ENCODE peak calls at places on chromosomes 5 and 9, in four cellular contexts. X is non-pigmented ciliary epithelial cell, J is left cardiac atrium, P is HT1080. V is an unnamed sample.

GRCh38 chr5:134149571-134150303 is 27.0 kb downstream of the SKP1 start:
- DNase-seq in J (no peak), X (no peak), P (peak), V (no peak)

GRCh38 chr9:93127395-93127911 is 6.6 kb downstream of the NINJ1 start:
- DNase-seq in X (no peak), J (peak), P (no peak), V (peak)

GRCh38 chr5:124402144-124402581 is 344.3 kb downstream of the ZNF608 start:
- DNase-seq in J (peak), P (no peak), X (no peak), V (peak)

GRCh38 chr5:141338538-141339306 is at the start of gene PCDHGA2:
- DNase-seq in X (no peak), J (peak), P (peak), V (peak)

GRCh38 chr5:79503794-79504495 is 10.0 kb downstream of the HOMER1 start:
- DNase-seq in P (no peak), X (no peak), J (no peak), V (peak)

GRCh38 chr5:151678146-151678545 is 8.6 kb downstream of the SPARC start:
- DNase-seq in J (no peak), P (no peak), X (no peak), V (peak)

GRCh38 chr9:127947841-127948710 is 10.4 kb upstream of the DPM2 start:
- DNase-seq in J (no peak), P (no peak), X (no peak), V (no peak)

GRCh38 chr5:146633273-146633672 is 117.3 kb upstream of the GPR151 start:
- DNase-seq in J (no peak), P (no peak), X (no peak), V (no peak)

GRCh38 chr9:6889868-6890267 is 132.1 kb downstream of the KDM4C start:
- DNase-seq in P (no peak), X (no peak), J (no peak), V (no peak)

GRCh38 chr9:121662896-121663580 is 11.6 kb downstream of the DAB2IP start:
- DNase-seq in X (no peak), J (no peak), P (no peak), V (no peak)

GRCh38 chr5:76715734-76716455 is at the start of gene F2R:
- DNase-seq in X (no peak), J (peak), P (peak), V (peak)

GRCh38 chr9:137731947-137732813 is 113.4 kb downstream of the EHMT1 start:
- DNase-seq in J (no peak), P (no peak), X (no peak), V (no peak)

GRCh38 chr9:6943293-6943692 is 185.5 kb downstream of the KDM4C start:
- DNase-seq in J (no peak), X (no peak), P (no peak), V (no peak)

GRCh38 chr5:81006955-81007636 is 46.9 kb downstream of the RASGRF2 start:
- DNase-seq in P (no peak), J (no peak), X (no peak), V (no peak)

GRCh38 chr9:130024597-130024994 is 18.4 kb downstream of the FNBP1 start:
- DNase-seq in J (no peak), P (peak), X (no peak), V (no peak)

GRCh38 chr5:146906803-146907202 is 28.2 kb upstream of the PPP2R2B start:
- DNase-seq in P (peak), X (no peak), J (peak), V (no peak)

GRCh38 chr9:100686420-100686819 is 108.5 kb downstream of the CAVIN4 start:
- DNase-seq in X (no peak), J (no peak), P (no peak), V (no peak)

GRCh38 chr5:141812512-141812911 is 65.7 kb downstream of the PCDH1 start:
- DNase-seq in P (no peak), J (no peak), X (no peak), V (no peak)

GRCh38 chr9:33129886-33130284 is 37.3 kb downstream of the B4GALT1 start:
- DNase-seq in J (no peak), X (no peak), P (no peak), V (no peak)

GRCh38 chr5:110377411-110378392 is 348.8 kb downstream of the TMEM232 start:
- DNase-seq in J (no peak), X (peak), P (peak), V (peak)

V was measured in iris pigment epithelial cell.